ENCODE peak calls at places on chromosomes 7 and 10, in five cellular contexts. F is fibroblast of mammary gland; H is T1000; W is epithelial cell of prostate; R is activated naive CD8-positive, alpha-beta T cell treated with anti-CD3 and anti-CD28 coated beads, Interleukin-2, amount 50 U/mL, for 24 hours. T is an unnamed sample.

GRCh38 chr10:6201511-6201975 is 1.2 kb upstream of the PFKFB3 start:
- DNase-seq in F (peak), H (no peak), W (peak), R (peak), T (no peak)

GRCh38 chr7:128697301-128697905 is 25.3 kb downstream of the GARIN1A start:
- DNase-seq in F (peak), H (no peak), W (no peak), R (peak), T (no peak)

GRCh38 chr7:23055582-23056178 is 41.8 kb upstream of the HYCC1 start:
- DNase-seq in F (peak), H (no peak), W (no peak), R (peak), T (peak)

GRCh38 chr7:96236198-96237039 is 85.5 kb downstream of the SLC25A13 start:
- DNase-seq in F (peak), H (peak), W (no peak), R (peak), T (peak)

GRCh38 chr10:129758180-129758579 is 205.9 kb downstream of the EBF3 start:
- DNase-seq in F (no peak), H (no peak), W (no peak), R (no peak), T (no peak)

GRCh38 chr7:101556453-101556968 is 72.6 kb downstream of the MYL10 start:
- DNase-seq in F (no peak), H (no peak), W (no peak), R (no peak), T (no peak)

GRCh38 chr10:47261121-47261520 is 38.9 kb upstream of the GDF10 start:
- DNase-seq in F (no peak), H (no peak), W (no peak), R (peak), T (no peak)

GRCh38 chr10:5665380-5666323 is 743 bp downstream of the ASB13 start:
- DNase-seq in F (peak), H (no peak), W (no peak), R (peak), T (no peak)

GRCh38 chr7:76231071-76231470 is 29.4 kb downstream of the SRRM3 start:
- DNase-seq in F (no peak), H (no peak), W (no peak), R (no peak), T (no peak)

GRCh38 chr10:48454302-48455054 is 148.0 kb downstream of the MAPK8 start:
- DNase-seq in F (no peak), H (no peak), W (no peak), R (no peak), T (no peak)

T was measured in brain pericyte.